ENCODE peak calls at places on chromosomes 2 and 18, in four cellular contexts. U, A, R and K are unnamed samples.
A peak's percentile ranks its signal among the peaks of the same experiment; 100 is the strongest.

GRCh38 chr2:13001408-13001807 is 284.7 kb downstream of the TRIB2 start:
- DNase-seq in R (no peak), A (no peak), U (no peak), K (no peak)

GRCh38 chr2:220224711-220225519 is 597.5 kb downstream of the SLC4A3 start:
- DNase-seq in U (no peak), R (no peak), A (no peak), K (peak; percentile 89)

GRCh38 chr2:182915369-182916326 is 49.2 kb upstream of the FRZB start:
- DNase-seq in U (no peak), A (no peak), R (no peak), K (peak; percentile 88)

GRCh38 chr2:42256502-42256901 is 87.3 kb downstream of the EML4 start:
- DNase-seq in U (no peak), R (no peak), A (no peak), K (no peak)

GRCh38 chr2:102056079-102056581 is 64.4 kb downstream of the IL1R2 start:
- DNase-seq in A (no peak), R (no peak), U (no peak), K (no peak)

GRCh38 chr18:5196253-5197031 is 615 bp downstream of the AKAIN1 start:
- DNase-seq in U (peak; percentile 22), R (no peak), A (no peak), K (no peak)

GRCh38 chr2:186976329-186976728 is 127.4 kb upstream of the ZSWIM2 start:
- DNase-seq in R (no peak), U (no peak), A (no peak), K (no peak)

GRCh38 chr2:65062843-65063242 is 6.6 kb downstream of the CEP68 start:
- DNase-seq in A (no peak), U (no peak), R (no peak), K (peak; percentile 27)

GRCh38 chr2:160332318-160332717 is 132.2 kb upstream of the ITGB6 start:
- DNase-seq in R (no peak), A (no peak), U (peak; percentile 37), K (peak; percentile 61)

GRCh38 chr2:223626713-223627112 is 24.6 kb upstream of the SCG2 start:
- DNase-seq in U (no peak), A (no peak), R (no peak), K (peak; percentile 62)

GRCh38 chr2:19300961-19301360 is 57.5 kb downstream of the OSR1 start:
- DNase-seq in A (no peak), R (no peak), U (no peak), K (peak; percentile 18)

GRCh38 chr2:12950957-12951656 is 234.4 kb downstream of the TRIB2 start:
- DNase-seq in R (no peak), U (no peak), A (no peak), K (peak; percentile 63)

GRCh38 chr2:178404380-178404767 is 46.6 kb downstream of the PRKRA start:
- DNase-seq in A (no peak), U (no peak), R (no peak), K (peak; percentile 86)

GRCh38 chr2:128324008-128324896 is 5.6 kb upstream of the HS6ST1 start:
- DNase-seq in A (no peak), U (no peak), R (no peak), K (no peak)

GRCh38 chr2:235486729-235487128 is 7.1 kb upstream of the AGAP1 start:
- DNase-seq in A (no peak), U (no peak), R (no peak), K (no peak)

GRCh38 chr2:39593439-39594393 is 72.0 kb upstream of the TMEM178A start:
- DNase-seq in R (peak; percentile 8), A (peak; percentile 32), U (no peak), K (peak; percentile 86)

GRCh38 chr18:11004294-11004693 is 145.1 kb downstream of the PIEZO2 start:
- DNase-seq in A (no peak), U (no peak), R (no peak), K (peak; percentile 23)

GRCh38 chr2:38106420-38107182 is 30.6 kb upstream of the CYP1B1 start:
- DNase-seq in R (no peak), A (no peak), U (no peak), K (peak; percentile 82)

GRCh38 chr2:100703744-100704143 is 116.2 kb upstream of the NPAS2 start:
- DNase-seq in R (no peak), U (no peak), A (no peak), K (no peak)

GRCh38 chr2:219737270-219737691 is 109.9 kb downstream of the SLC4A3 start:
- DNase-seq in A (peak; percentile 74), R (no peak), U (no peak), K (peak; percentile 36)

GRCh38 chr18:46239998-46240397 is 135.8 kb downstream of the HAUS1 start:
- DNase-seq in R (no peak), U (no peak), A (no peak), K (no peak)

GRCh38 chr2:170313636-170314348 is 135.8 kb downstream of the MYO3B start:
- DNase-seq in A (no peak), R (no peak), U (no peak), K (peak; percentile 21)

GRCh38 chr2:99066075-99066557 is 75.4 kb upstream of the C2orf15 start:
- DNase-seq in A (no peak), R (no peak), U (peak; percentile 26), K (peak; percentile 70)

GRCh38 chr2:172168917-172169346 is 66.2 kb upstream of the DLX2 start:
- DNase-seq in U (no peak), R (no peak), A (no peak), K (peak; percentile 54)

GRCh38 chr18:50377061-50377798 is 2.4 kb downstream of the SKA1 start:
- DNase-seq in A (no peak), U (no peak), R (no peak), K (no peak)

GRCh38 chr2:68103656-68104055 is 40.9 kb upstream of the C1D start:
- DNase-seq in U (no peak), A (no peak), R (no peak), K (peak; percentile 52)

GRCh38 chr18:52620926-52621439 is 281.0 kb downstream of the DCC start:
- DNase-seq in U (no peak), R (no peak), A (no peak), K (no peak)

GRCh38 chr2:160214461-160215055 is 14.5 kb upstream of the ITGB6 start:
- DNase-seq in R (no peak), A (no peak), U (no peak), K (peak; percentile 95)

GRCh38 chr2:226869371-226869770 is 33.5 kb downstream of the RHBDD1 start:
- DNase-seq in U (no peak), A (no peak), R (no peak), K (peak; percentile 33)

GRCh38 chr2:30385327-30385726 is 61.7 kb upstream of the LCLAT1 start:
- DNase-seq in A (no peak), U (no peak), R (no peak), K (peak; percentile 63)

DNA sequence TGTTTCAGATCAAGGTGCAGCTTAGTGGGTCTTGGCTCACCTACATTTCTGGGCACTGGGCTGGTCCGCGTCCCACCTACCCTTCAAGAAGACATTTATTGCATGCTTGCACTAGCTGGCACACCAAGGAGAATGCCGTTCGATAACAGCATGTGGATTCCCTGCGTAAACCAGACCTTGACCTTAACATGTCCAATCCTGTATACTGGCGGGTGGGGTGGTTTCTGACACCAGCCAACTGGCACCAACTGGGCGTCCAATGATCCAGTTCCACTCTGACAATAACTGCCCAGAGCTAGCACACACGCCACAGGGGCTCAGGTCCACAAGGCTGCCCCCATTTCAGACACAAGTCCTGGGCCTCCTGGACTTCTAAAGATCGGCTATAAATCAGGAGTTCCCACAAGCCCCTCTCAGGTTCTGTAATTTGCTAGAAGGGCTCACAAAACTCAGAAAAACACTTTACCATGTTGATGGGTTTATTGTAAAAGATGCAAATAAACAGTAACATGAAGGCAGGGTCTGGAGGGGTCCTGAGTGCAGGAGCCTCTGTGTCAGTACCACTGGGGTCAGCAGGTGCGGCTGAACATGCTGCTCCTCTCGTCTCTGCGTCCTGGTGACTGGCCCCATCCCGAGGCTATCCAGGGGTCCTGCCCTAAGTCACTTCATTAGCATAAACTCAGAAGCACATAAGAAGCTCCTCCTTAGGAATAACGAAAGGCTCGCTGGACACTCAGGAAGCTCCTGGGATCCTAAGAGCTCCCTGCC is 161.8 kb downstream of the HDAC4 start:
- DNase-seq in R (no peak), A (no peak), U (no peak), K (no peak)
- H3K4me1 ChIP-seq in R (no peaks in the 10 kb centered on the region), A (peaks cover 14% of the 10 kb centered on the region), U (peaks cover 45% of the 10 kb centered on the region), K (no peaks in the 10 kb centered on the region)

GRCh38 chr2:238378230-238379095 is 48.3 kb upstream of the ASB1 start:
- DNase-seq in A (no peak), R (no peak), U (no peak), K (no peak)

GRCh38 chr2:238381341-238382130 is 45.2 kb upstream of the ASB1 start:
- DNase-seq in R (no peak), A (no peak), U (no peak), K (no peak)

GRCh38 chr2:238380785-238381184 is 45.9 kb upstream of the ASB1 start:
- DNase-seq in U (no peak), R (no peak), A (no peak), K (peak; percentile 70)

GRCh38 chr2:238379096-238379810 is 47.5 kb upstream of the ASB1 start:
- DNase-seq in A (no peak), R (no peak), U (no peak), K (peak; percentile 32)

DNA sequence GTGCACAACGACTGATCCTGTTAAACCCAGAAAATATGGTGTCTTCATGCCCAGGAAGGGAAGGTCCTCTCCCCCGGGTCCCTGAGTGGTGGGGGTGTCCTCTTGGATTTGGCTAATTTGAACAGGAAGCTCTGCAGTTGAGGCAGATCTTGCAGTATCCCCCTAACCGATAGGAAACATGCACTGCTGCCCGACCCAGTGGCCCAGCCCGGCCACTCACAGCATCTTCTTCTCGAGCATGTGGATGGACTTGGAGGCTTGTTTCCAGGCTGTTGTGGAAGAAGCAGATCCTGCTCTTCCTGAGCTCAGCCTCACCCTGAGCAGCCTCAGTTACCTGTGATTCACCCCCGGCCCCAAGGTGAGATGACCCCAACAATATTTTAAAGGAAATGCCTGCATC is 46.4 kb upstream of the ASB1 start:
- DNase-seq in A (no peak), R (no peak), U (no peak), K (no peak)
- H3K27ac ChIP-seq in A (no peak overlapping the region), R (no peak overlapping the region), U (no peak overlapping the region), K (no peak overlapping the region)

DNA sequence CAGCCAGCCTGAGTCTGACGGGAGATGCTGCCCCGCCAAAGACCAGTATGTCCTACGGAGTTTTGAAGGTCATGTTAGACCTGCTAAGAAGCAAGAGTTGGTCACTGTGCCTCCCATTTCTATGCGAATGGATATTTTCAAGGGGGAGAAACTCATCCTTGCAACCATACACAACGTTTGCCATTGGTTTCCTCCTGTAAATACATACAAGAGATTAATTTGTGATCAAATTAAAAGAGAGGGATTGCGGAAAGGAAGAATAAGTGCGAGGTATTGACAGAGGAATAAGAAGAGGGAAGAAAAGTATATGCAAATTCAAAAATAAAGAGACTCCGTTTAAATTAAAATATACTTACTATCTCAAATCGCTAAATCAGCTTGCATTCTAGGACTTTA is 809 bp upstream of the CACNB4 start:
- DNase-seq in A (no peak), R (no peak), U (no peak), K (no peak)
- H3K4me1 ChIP-seq in A (peaks cover 5% of the 10 kb centered on the region), R (peaks cover 4% of the 10 kb centered on the region), U (peaks cover 20% of the 10 kb centered on the region), K (peaks cover 7% of the 10 kb centered on the region)

DNA sequence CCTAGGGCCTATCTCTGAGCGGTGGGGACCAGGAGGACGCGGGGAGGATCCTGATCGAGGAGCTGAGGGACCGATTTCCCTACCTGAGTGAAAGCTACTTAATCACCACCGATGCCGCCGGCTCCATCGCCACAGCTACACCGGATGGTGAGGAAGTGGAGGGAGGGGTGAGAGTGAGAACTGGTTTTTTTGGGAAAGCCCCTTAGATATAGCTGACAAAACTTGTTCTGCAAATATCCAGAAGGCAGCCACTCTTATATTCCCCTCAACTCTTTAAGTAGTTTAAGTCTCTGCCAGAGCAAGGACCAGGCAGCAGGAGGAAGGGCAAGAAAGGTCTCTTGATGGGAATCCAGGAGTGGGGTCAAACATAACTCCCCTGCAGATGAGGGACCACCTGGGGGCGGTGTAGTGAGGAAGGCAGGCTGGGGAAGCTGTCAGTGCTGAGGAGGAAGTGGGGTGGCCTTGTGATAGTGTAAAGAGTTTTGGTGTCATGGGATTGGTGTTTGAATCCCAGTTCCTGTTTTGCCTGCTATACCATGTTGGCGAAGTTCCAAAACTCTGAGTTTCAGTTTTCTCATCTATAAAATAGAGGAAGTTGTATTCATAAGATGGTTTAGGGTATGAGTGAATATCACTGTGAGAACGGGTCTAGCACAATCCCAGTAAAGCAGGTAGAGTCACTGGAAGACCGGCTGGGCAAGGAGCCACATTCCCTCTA is 3.4 kb downstream of the NAGK start:
- DNase-seq in R (peak; percentile 43), U (no peak), A (no peak), K (no peak)
- H3K27ac ChIP-seq in R (peak overlapping the region; percentile 60), U (no peak overlapping the region), A (no peak overlapping the region), K (no peak overlapping the region)